ENCODE peak calls at places on chromosomes 4 and X, in ten cellular contexts. G is ovary, A is uterus, N is PC-3, I is fibroblast of the aortic adventitia, V is Panc1, Z is AG10803, H is psoas muscle, S is GM06990, O is adrenal gland. W is an unnamed sample.

GRCh38 chr4:42786350-42787070 is 106.0 kb upstream of the GRXCR1 start:
- DNase-seq in S (no peak), N (no peak), V (no peak), Z (no peak), H (no peak), O (no peak), I (no peak), A (no peak), G (no peak), W (no peak)

GRCh38 chr4:85929926-85930325 is 429.9 kb downstream of the MAPK10 start:
- DNase-seq in V (no peak), O (peak), H (no peak), A (no peak), S (no peak), I (no peak), G (no peak), Z (no peak), N (no peak), W (no peak)

GRCh38 chr4:140176735-140177134 is 22.8 kb upstream of the MAML3 start:
- DNase-seq in N (peak), Z (peak), V (no peak), G (no peak), S (no peak), H (no peak), I (peak), O (no peak), A (no peak), W (peak)

GRCh38 chr4:163344147-163345050 is 707 bp downstream of the NPY5R start:
- DNase-seq in S (no peak), Z (no peak), O (no peak), N (no peak), G (no peak), A (peak), H (peak), V (no peak), I (no peak), W (no peak)

GRCh38 chrX:72644946-72645345 is 69.2 kb downstream of the PHKA1 start:
- DNase-seq in V (no peak), S (peak), O (peak), A (no peak), Z (no peak), H (no peak), G (no peak), N (no peak), I (no peak), W (no peak)

GRCh38 chr4:42637861-42638260 is 19.0 kb downstream of the ATP8A1 start:
- DNase-seq in A (no peak), O (no peak), S (no peak), Z (no peak), N (no peak), H (no peak), I (no peak), G (no peak), V (no peak), W (no peak)

GRCh38 chr4:138972956-138973819 is 42.4 kb upstream of the NOCT start:
- DNase-seq in G (no peak), O (no peak), Z (no peak), H (no peak), I (no peak), N (no peak), A (no peak), V (no peak), S (no peak), W (peak)

GRCh38 chrX:30918480-30918879 is 29.4 kb upstream of the TAB3 start:
- DNase-seq in H (no peak), A (no peak), O (no peak), N (no peak), G (no peak), S (no peak), I (no peak), Z (no peak), V (no peak), W (no peak)

GRCh38 chr4:124067031-124067430 is 645.5 kb downstream of the ANKRD50 start:
- DNase-seq in I (no peak), H (no peak), N (peak), S (no peak), O (no peak), A (no peak), G (no peak), V (no peak), Z (no peak), W (no peak)

GRCh38 chr4:148058160-148058859 is 326.4 kb downstream of the ARHGAP10 start:
- DNase-seq in I (no peak), Z (no peak), N (no peak), H (no peak), A (no peak), G (no peak), S (no peak), O (no peak), V (no peak), W (no peak)

GRCh38 chr4:20288047-20288650 is 36.4 kb downstream of the SLIT2 start:
- DNase-seq in V (no peak), N (peak), I (no peak), A (no peak), H (no peak), O (no peak), S (no peak), Z (peak), G (no peak), W (peak)

GRCh38 chrX:64570204-64570603 is 175.0 kb upstream of the MTMR8 start:
- DNase-seq in A (no peak), I (no peak), V (no peak), H (no peak), Z (no peak), S (no peak), N (no peak), O (no peak), G (no peak), W (no peak)

GRCh38 chrX:130082244-130083106 is 27.8 kb downstream of the ELF4 start:
- DNase-seq in I (peak), S (peak), O (no peak), G (peak), N (no peak), V (no peak), A (peak), H (peak), Z (peak), W (no peak)

GRCh38 chrX:87727615-87728014 is 210.0 kb downstream of the KLHL4 start:
- DNase-seq in V (no peak), I (no peak), G (no peak), S (no peak), N (no peak), Z (no peak), H (no peak), O (no peak), A (no peak), W (no peak)

DNA sequence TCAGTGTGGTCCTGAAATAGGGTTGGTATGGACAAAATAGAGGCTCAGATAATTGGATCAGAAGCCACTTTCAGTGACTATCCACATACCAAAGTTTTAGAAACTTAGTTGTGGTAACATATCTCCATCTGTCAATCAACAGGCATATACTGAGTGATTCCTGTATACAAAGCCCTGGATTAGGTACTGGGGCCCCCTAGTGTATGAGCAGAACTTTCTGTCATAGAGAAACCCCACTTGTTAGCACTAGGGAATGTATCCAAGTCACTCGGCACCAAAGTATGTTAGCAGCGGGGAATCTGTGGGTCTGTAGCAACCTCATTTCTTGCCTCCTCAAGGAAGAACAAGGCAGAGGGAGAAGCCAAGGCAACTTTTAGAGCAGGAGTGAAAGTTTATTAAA is 50.7 kb downstream of the MAP7D3 start:
- DNase-seq in Z (peak), V (no peak), G (no peak), H (no peak), A (no peak), O (no peak), I (peak), N (peak), S (no peak), W (peak)
- H3K4me3 ChIP-seq in Z (no peak), V (no peak), G (no peak), H (peak), A (no peak), O (no peak), I (no peak), N (no peak), S (no peak), W (no peak)

DNA sequence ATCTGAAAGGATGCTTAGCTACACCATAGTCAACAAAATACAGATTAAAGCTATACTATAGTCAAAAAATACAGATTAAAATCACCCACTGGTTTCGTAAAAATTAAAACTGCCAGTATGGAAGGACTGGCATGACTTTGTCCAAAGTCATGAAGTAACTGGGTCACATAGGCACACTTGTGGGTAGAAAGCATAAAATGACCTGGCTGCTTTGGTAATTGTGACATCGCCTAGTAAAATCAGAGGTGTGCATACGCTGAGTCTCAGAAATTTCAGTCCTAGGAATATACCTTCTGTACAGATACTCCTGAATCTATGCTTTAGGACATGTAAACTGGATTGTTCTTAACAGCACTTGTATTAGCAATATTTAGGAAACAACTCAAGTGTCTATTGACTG is 28.1 kb downstream of the CLNK start:
- DNase-seq in Z (no peak), I (no peak), N (no peak), V (no peak), O (no peak), G (no peak), S (no peak), H (no peak), A (no peak), W (no peak)
- TF ChIP-seq CTCF in Z (no peak), I (no peak), N (no peak), V (no peak), O (no peak), G (no peak), S (no peak), H (no peak), A (no peak), W (no peak)

GRCh38 chrX:11416600-11416999 is 123.4 kb downstream of the AMELX start:
- DNase-seq in N (no peak), A (no peak), S (no peak), H (no peak), O (no peak), I (peak), Z (no peak), V (no peak), G (no peak), W (no peak)
- H3K4me3 ChIP-seq in N (no peak), A (no peak), S (no peak), H (no peak), O (no peak), I (peak), Z (no peak), V (no peak), G (no peak), W (no peak)

DNA sequence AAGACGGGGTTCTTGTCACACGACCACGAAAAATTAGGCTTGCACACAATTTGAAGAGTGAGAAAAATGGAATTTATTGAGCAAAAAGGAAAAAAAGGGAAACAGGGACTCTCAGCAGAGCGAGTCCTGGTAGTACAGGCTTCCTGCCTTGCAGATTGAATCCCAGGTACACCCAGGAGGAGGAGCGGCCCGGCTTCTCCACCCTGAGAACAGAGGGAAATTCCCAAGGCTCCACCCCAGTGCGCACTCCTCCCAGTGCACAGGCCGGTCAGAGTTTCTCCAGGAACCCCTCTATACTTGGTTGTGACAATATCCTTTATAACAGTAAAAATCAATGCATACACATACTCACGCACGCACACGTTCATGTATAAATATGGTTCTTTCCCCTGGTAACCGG is 22.0 kb downstream of the SLC4A4 start:
- DNase-seq in I (no peak), G (no peak), V (no peak), O (no peak), Z (no peak), N (no peak), H (no peak), A (no peak), S (no peak), W (no peak)
- TF ChIP-seq CTCF in I (no peak), G (no peak), V (no peak), O (no peak), Z (no peak), N (no peak), H (no peak), A (no peak), S (no peak), W (no peak)

GRCh38 chrX:131827935-131828334 is 195.2 kb upstream of the STK26 start:
- DNase-seq in I (peak), Z (no peak), H (no peak), O (no peak), N (peak), A (no peak), V (no peak), G (no peak), S (peak), W (peak)
- H3K4me3 ChIP-seq in I (no peak), Z (no peak), H (no peak), O (no peak), N (peak), A (no peak), V (no peak), G (no peak), S (no peak), W (no peak)

DNA sequence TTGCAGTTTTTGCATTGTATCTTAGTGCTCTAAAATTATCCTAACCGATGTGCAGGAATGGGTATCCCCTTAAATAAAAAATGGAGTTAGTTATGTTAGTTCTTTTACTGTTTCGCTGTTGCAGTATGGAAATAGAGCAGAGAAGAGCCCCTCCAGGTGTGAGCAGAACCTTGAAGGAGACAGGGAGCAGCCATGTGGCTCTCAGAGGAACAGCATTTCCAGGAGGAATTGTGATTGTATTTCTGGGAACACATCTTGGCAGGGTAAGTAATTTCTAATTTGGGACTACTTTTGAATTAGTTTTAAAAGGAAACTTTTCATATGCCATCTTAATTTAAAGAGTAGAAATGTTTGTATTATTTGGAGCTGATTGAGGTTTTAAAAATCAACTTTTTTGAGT is 5.3 kb upstream of the CCDC158 start:
- DNase-seq in N (peak), G (no peak), H (no peak), Z (no peak), A (no peak), V (no peak), O (no peak), I (peak), S (no peak), W (no peak)
- TF ChIP-seq CTCF in N (peak), G (no peak), H (no peak), Z (no peak), A (no peak), V (peak), O (no peak), I (peak), S (no peak), W (no peak)

GRCh38 chrX:75547137-75547536 is 24.3 kb upstream of the ZDHHC15 start:
- DNase-seq in G (no peak), V (no peak), N (no peak), S (no peak), Z (no peak), A (no peak), I (no peak), O (no peak), H (no peak), W (no peak)

GRCh38 chrX:75546724-75547123 is 23.9 kb upstream of the ZDHHC15 start:
- DNase-seq in O (no peak), H (no peak), G (no peak), N (no peak), Z (no peak), A (no peak), S (no peak), V (no peak), I (no peak), W (no peak)

GRCh38 chrX:75547783-75548182 is 24.9 kb upstream of the ZDHHC15 start:
- DNase-seq in S (no peak), Z (peak), G (peak), O (peak), H (peak), A (no peak), N (no peak), V (no peak), I (no peak), W (no peak)

DNA sequence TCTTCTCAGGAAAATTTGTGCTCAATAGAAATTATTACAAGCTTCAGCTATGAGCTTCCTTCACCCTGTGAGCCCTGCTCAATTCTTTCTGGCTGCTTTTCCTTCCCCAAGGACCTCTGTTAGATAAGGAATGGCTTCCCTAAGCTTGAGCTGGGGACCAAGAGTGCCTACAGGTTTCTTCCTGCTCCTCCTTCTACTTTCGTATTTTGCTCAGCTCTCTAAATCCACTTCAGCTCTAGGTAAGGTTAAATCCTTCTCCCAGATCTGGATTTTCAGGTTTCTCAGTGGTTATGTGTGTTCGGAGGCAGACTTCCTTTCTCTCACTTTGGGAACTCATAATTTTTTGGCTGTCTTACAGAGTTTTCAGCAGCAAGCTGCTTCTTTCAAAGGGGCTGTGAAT is 21.9 kb upstream of the ZDHHC15 start:
- DNase-seq in S (no peak), Z (no peak), I (no peak), O (no peak), G (no peak), N (no peak), H (no peak), A (no peak), V (no peak), W (no peak)
- H3K4me3 ChIP-seq in S (no peak), Z (no peak), I (no peak), O (no peak), G (no peak), N (no peak), H (no peak), A (no peak), V (no peak), W (no peak)

GRCh38 chrX:56978172-56978571 is 17.2 kb downstream of the SPIN3 start:
- DNase-seq in S (no peak), Z (peak), O (peak), G (no peak), H (no peak), V (no peak), A (peak), N (peak), I (peak), W (peak)
- TF ChIP-seq CTCF in S (peak), Z (peak), O (peak), G (no peak), H (peak), V (peak), A (peak), N (peak), I (peak), W (peak)

DNA sequence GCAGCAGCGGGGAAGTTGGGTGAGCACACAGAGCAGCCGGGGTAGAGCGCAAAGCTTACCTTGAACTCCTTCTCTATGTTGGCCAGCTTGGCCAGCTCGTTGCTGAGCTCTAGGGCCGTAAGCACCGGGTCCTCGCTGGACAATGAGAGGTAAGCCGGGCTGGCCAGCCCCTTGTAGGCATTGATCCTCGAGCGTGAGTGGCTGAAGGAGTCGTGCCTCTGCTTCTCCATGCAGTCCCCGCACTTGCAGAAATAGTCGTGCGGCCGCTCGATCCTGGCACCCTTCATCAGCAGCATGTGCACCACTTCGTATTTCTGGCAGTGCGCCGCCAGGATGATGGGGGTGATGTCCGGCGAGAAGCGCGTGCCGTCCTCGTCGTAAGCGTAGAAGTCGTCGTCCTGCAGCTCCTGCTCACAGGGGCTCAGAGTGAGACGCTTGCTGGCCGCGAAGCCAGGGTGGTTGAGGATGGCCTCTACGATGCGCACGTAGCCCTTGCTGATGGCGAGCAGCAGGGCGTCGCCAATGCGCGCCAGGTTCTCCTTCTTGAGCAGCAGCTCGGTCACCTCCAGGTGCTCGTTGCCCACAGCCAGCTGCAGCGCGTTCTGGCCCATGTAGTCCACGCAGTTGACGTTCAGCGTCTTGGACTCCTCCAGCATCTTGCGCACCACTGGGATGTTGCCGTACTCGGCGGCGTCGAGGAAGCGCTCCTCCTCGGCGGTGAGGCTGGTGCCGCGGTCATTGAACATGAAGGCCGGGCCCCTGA is 19.5 kb downstream of the TRPC3 start:
- DNase-seq in H (peak), G (no peak), Z (no peak), I (no peak), S (peak), N (no peak), A (no peak), O (no peak), V (no peak), W (no peak)
- H3K4me3 ChIP-seq in H (no peak), G (no peak), Z (no peak), I (no peak), S (no peak), N (no peak), A (no peak), O (no peak), V (no peak), W (no peak)